ENCODE peak calls at places on chromosomes 13 and 19, in ten cellular contexts. One of them, this sample, is unnamed.

GRCh38 chr19:4976412-4977298 is 7.7 kb downstream of the KDM4B start:
- DNase-seq in nucleus accumbens: peak
- DNase-seq in prostate gland: peak
- DNase-seq in 8988T: peak
- DNase-seq in stimulated activated CD8-positive, alpha-beta memory T cell treated with anti-CD3 and anti-CD28 coated beads, Interleukin-7, amount 100 ng/mL, for 1 hour: no peak
- DNase-seq in EL: peak
- DNase-seq in HFF-Myc: peak
- DNase-seq in upper lobe of left lung: peak
- DNase-seq in smooth muscle cell of the brain vasculature: no peak
- DNase-seq in tibial nerve: peak
- DNase-seq in this sample: peak

GRCh38 chr13:113405481-113406300 is 41.8 kb upstream of the GRTP1 start:
- DNase-seq in tibial nerve: no peak
- DNase-seq in stimulated activated CD8-positive, alpha-beta memory T cell treated with anti-CD3 and anti-CD28 coated beads, Interleukin-7, amount 100 ng/mL, for 1 hour: no peak
- DNase-seq in smooth muscle cell of the brain vasculature: no peak
- DNase-seq in EL: no peak
- DNase-seq in HFF-Myc: no peak
- DNase-seq in 8988T: no peak
- DNase-seq in prostate gland: no peak
- DNase-seq in upper lobe of left lung: peak
- DNase-seq in nucleus accumbens: no peak
- DNase-seq in this sample: no peak

GRCh38 chr19:17755977-17756670 is 4.8 kb downstream of the FCHO1 start:
- DNase-seq in 8988T: peak
- DNase-seq in tibial nerve: no peak
- DNase-seq in prostate gland: no peak
- DNase-seq in stimulated activated CD8-positive, alpha-beta memory T cell treated with anti-CD3 and anti-CD28 coated beads, Interleukin-7, amount 100 ng/mL, for 1 hour: no peak
- DNase-seq in EL: peak
- DNase-seq in smooth muscle cell of the brain vasculature: no peak
- DNase-seq in nucleus accumbens: peak
- DNase-seq in HFF-Myc: no peak
- DNase-seq in upper lobe of left lung: no peak
- DNase-seq in this sample: no peak

GRCh38 chr19:13748169-13748884 is 16.0 kb upstream of the MRI1 start:
- DNase-seq in smooth muscle cell of the brain vasculature: no peak
- DNase-seq in nucleus accumbens: no peak
- DNase-seq in EL: peak
- DNase-seq in upper lobe of left lung: no peak
- DNase-seq in prostate gland: no peak
- DNase-seq in stimulated activated CD8-positive, alpha-beta memory T cell treated with anti-CD3 and anti-CD28 coated beads, Interleukin-7, amount 100 ng/mL, for 1 hour: no peak
- DNase-seq in tibial nerve: no peak
- DNase-seq in 8988T: no peak
- DNase-seq in HFF-Myc: no peak
- DNase-seq in this sample: no peak

GRCh38 chr13:102800145-102801041 is 1.5 kb downstream of the BIVM start:
- DNase-seq in smooth muscle cell of the brain vasculature: peak
- DNase-seq in nucleus accumbens: peak
- DNase-seq in HFF-Myc: peak
- DNase-seq in prostate gland: peak
- DNase-seq in EL: peak
- DNase-seq in stimulated activated CD8-positive, alpha-beta memory T cell treated with anti-CD3 and anti-CD28 coated beads, Interleukin-7, amount 100 ng/mL, for 1 hour: peak
- DNase-seq in 8988T: peak
- DNase-seq in tibial nerve: peak
- DNase-seq in upper lobe of left lung: peak
- DNase-seq in this sample: peak

GRCh38 chr13:76790519-76791289 is 95.5 kb downstream of the KCTD12 start:
- DNase-seq in tibial nerve: no peak
- DNase-seq in prostate gland: no peak
- DNase-seq in smooth muscle cell of the brain vasculature: no peak
- DNase-seq in HFF-Myc: no peak
- DNase-seq in EL: no peak
- DNase-seq in upper lobe of left lung: no peak
- DNase-seq in stimulated activated CD8-positive, alpha-beta memory T cell treated with anti-CD3 and anti-CD28 coated beads, Interleukin-7, amount 100 ng/mL, for 1 hour: no peak
- DNase-seq in 8988T: no peak
- DNase-seq in nucleus accumbens: no peak
- DNase-seq in this sample: peak

GRCh38 chr13:64369121-64369520 is 2861.0 kb downstream of the PCDH9 start:
- DNase-seq in nucleus accumbens: no peak
- DNase-seq in EL: peak
- DNase-seq in prostate gland: no peak
- DNase-seq in stimulated activated CD8-positive, alpha-beta memory T cell treated with anti-CD3 and anti-CD28 coated beads, Interleukin-7, amount 100 ng/mL, for 1 hour: no peak
- DNase-seq in 8988T: no peak
- DNase-seq in upper lobe of left lung: no peak
- DNase-seq in smooth muscle cell of the brain vasculature: no peak
- DNase-seq in HFF-Myc: no peak
- DNase-seq in tibial nerve: no peak
- DNase-seq in this sample: no peak

GRCh38 chr13:70523622-70524021 is 415.4 kb upstream of the KLHL1 start:
- DNase-seq in prostate gland: no peak
- DNase-seq in HFF-Myc: no peak
- DNase-seq in stimulated activated CD8-positive, alpha-beta memory T cell treated with anti-CD3 and anti-CD28 coated beads, Interleukin-7, amount 100 ng/mL, for 1 hour: no peak
- DNase-seq in upper lobe of left lung: no peak
- DNase-seq in tibial nerve: peak
- DNase-seq in EL: no peak
- DNase-seq in 8988T: no peak
- DNase-seq in nucleus accumbens: no peak
- DNase-seq in smooth muscle cell of the brain vasculature: no peak
- DNase-seq in this sample: peak

GRCh38 chr13:71852082-71852481 is 14.9 kb downstream of the DACH1 start:
- DNase-seq in HFF-Myc: no peak
- DNase-seq in nucleus accumbens: no peak
- DNase-seq in tibial nerve: no peak
- DNase-seq in stimulated activated CD8-positive, alpha-beta memory T cell treated with anti-CD3 and anti-CD28 coated beads, Interleukin-7, amount 100 ng/mL, for 1 hour: no peak
- DNase-seq in prostate gland: no peak
- DNase-seq in smooth muscle cell of the brain vasculature: no peak
- DNase-seq in upper lobe of left lung: no peak
- DNase-seq in 8988T: no peak
- DNase-seq in EL: no peak
- DNase-seq in this sample: no peak

GRCh38 chr19:43651758-43652545 is 12.3 kb upstream of the CADM4 start:
- DNase-seq in tibial nerve: peak
- DNase-seq in upper lobe of left lung: no peak
- DNase-seq in nucleus accumbens: peak
- DNase-seq in stimulated activated CD8-positive, alpha-beta memory T cell treated with anti-CD3 and anti-CD28 coated beads, Interleukin-7, amount 100 ng/mL, for 1 hour: no peak
- DNase-seq in EL: peak
- DNase-seq in 8988T: no peak
- DNase-seq in HFF-Myc: peak
- DNase-seq in smooth muscle cell of the brain vasculature: peak
- DNase-seq in prostate gland: peak
- DNase-seq in this sample: peak

GRCh38 chr13:24148414-24149305 is 11.9 kb upstream of the SPATA13 start:
- DNase-seq in 8988T: peak
- DNase-seq in stimulated activated CD8-positive, alpha-beta memory T cell treated with anti-CD3 and anti-CD28 coated beads, Interleukin-7, amount 100 ng/mL, for 1 hour: no peak
- DNase-seq in HFF-Myc: peak
- DNase-seq in upper lobe of left lung: no peak
- DNase-seq in tibial nerve: no peak
- DNase-seq in EL: peak
- DNase-seq in nucleus accumbens: no peak
- DNase-seq in smooth muscle cell of the brain vasculature: peak
- DNase-seq in prostate gland: peak
- DNase-seq in this sample: no peak

GRCh38 chr19:45391871-45392665 is 12.8 kb downstream of the PPP1R13L start:
- DNase-seq in prostate gland: no peak
- DNase-seq in nucleus accumbens: no peak
- DNase-seq in stimulated activated CD8-positive, alpha-beta memory T cell treated with anti-CD3 and anti-CD28 coated beads, Interleukin-7, amount 100 ng/mL, for 1 hour: no peak
- DNase-seq in EL: no peak
- DNase-seq in smooth muscle cell of the brain vasculature: no peak
- DNase-seq in tibial nerve: no peak
- DNase-seq in 8988T: no peak
- DNase-seq in upper lobe of left lung: peak
- DNase-seq in HFF-Myc: no peak
- DNase-seq in this sample: no peak

GRCh38 chr13:20489185-20489820 is 36.4 kb downstream of the CRYL1 start:
- DNase-seq in stimulated activated CD8-positive, alpha-beta memory T cell treated with anti-CD3 and anti-CD28 coated beads, Interleukin-7, amount 100 ng/mL, for 1 hour: no peak
- DNase-seq in prostate gland: peak
- DNase-seq in HFF-Myc: no peak
- DNase-seq in upper lobe of left lung: no peak
- DNase-seq in EL: no peak
- DNase-seq in nucleus accumbens: no peak
- DNase-seq in tibial nerve: peak
- DNase-seq in 8988T: peak
- DNase-seq in smooth muscle cell of the brain vasculature: no peak
- DNase-seq in this sample: no peak

GRCh38 chr19:49331616-49332055 is 3.6 kb upstream of the CD37 start:
- DNase-seq in tibial nerve: no peak
- DNase-seq in stimulated activated CD8-positive, alpha-beta memory T cell treated with anti-CD3 and anti-CD28 coated beads, Interleukin-7, amount 100 ng/mL, for 1 hour: no peak
- DNase-seq in upper lobe of left lung: no peak
- DNase-seq in smooth muscle cell of the brain vasculature: no peak
- DNase-seq in HFF-Myc: no peak
- DNase-seq in nucleus accumbens: peak
- DNase-seq in prostate gland: no peak
- DNase-seq in 8988T: no peak
- DNase-seq in EL: peak
- DNase-seq in this sample: no peak

GRCh38 chr13:30196025-30196424 is 111.3 kb downstream of the KATNAL1 start:
- DNase-seq in EL: peak
- DNase-seq in 8988T: no peak
- DNase-seq in HFF-Myc: no peak
- DNase-seq in smooth muscle cell of the brain vasculature: peak
- DNase-seq in stimulated activated CD8-positive, alpha-beta memory T cell treated with anti-CD3 and anti-CD28 coated beads, Interleukin-7, amount 100 ng/mL, for 1 hour: no peak
- DNase-seq in upper lobe of left lung: no peak
- DNase-seq in nucleus accumbens: no peak
- DNase-seq in prostate gland: no peak
- DNase-seq in tibial nerve: no peak
- DNase-seq in this sample: no peak

GRCh38 chr13:22077205-22077683 is 406.4 kb downstream of the FGF9 start:
- DNase-seq in tibial nerve: no peak
- DNase-seq in prostate gland: no peak
- DNase-seq in stimulated activated CD8-positive, alpha-beta memory T cell treated with anti-CD3 and anti-CD28 coated beads, Interleukin-7, amount 100 ng/mL, for 1 hour: no peak
- DNase-seq in upper lobe of left lung: no peak
- DNase-seq in nucleus accumbens: no peak
- DNase-seq in smooth muscle cell of the brain vasculature: no peak
- DNase-seq in EL: no peak
- DNase-seq in HFF-Myc: no peak
- DNase-seq in 8988T: no peak
- DNase-seq in this sample: no peak

GRCh38 chr13:104014803-104015645 is 948.8 kb upstream of the SLC10A2 start:
- DNase-seq in tibial nerve: no peak
- DNase-seq in upper lobe of left lung: no peak
- DNase-seq in smooth muscle cell of the brain vasculature: no peak
- DNase-seq in HFF-Myc: no peak
- DNase-seq in EL: no peak
- DNase-seq in stimulated activated CD8-positive, alpha-beta memory T cell treated with anti-CD3 and anti-CD28 coated beads, Interleukin-7, amount 100 ng/mL, for 1 hour: no peak
- DNase-seq in 8988T: no peak
- DNase-seq in nucleus accumbens: no peak
- DNase-seq in prostate gland: no peak
- DNase-seq in this sample: no peak

GRCh38 chr19:41930926-41931592 is 2.8 kb upstream of the ERFL start:
- DNase-seq in stimulated activated CD8-positive, alpha-beta memory T cell treated with anti-CD3 and anti-CD28 coated beads, Interleukin-7, amount 100 ng/mL, for 1 hour: no peak
- DNase-seq in upper lobe of left lung: peak
- DNase-seq in tibial nerve: no peak
- DNase-seq in EL: no peak
- DNase-seq in smooth muscle cell of the brain vasculature: no peak
- DNase-seq in prostate gland: no peak
- DNase-seq in nucleus accumbens: no peak
- DNase-seq in HFF-Myc: no peak
- DNase-seq in 8988T: no peak
- DNase-seq in this sample: no peak

GRCh38 chr13:44259045-44260042 is 114.3 kb upstream of the SERP2 start:
- DNase-seq in HFF-Myc: no peak
- DNase-seq in smooth muscle cell of the brain vasculature: no peak
- DNase-seq in tibial nerve: peak
- DNase-seq in 8988T: no peak
- DNase-seq in EL: peak
- DNase-seq in stimulated activated CD8-positive, alpha-beta memory T cell treated with anti-CD3 and anti-CD28 coated beads, Interleukin-7, amount 100 ng/mL, for 1 hour: peak
- DNase-seq in prostate gland: no peak
- DNase-seq in nucleus accumbens: peak
- DNase-seq in upper lobe of left lung: no peak
- DNase-seq in this sample: no peak

GRCh38 chr13:25468330-25469178 is 96.8 kb downstream of the ATP8A2 start:
- DNase-seq in smooth muscle cell of the brain vasculature: no peak
- DNase-seq in upper lobe of left lung: peak
- DNase-seq in stimulated activated CD8-positive, alpha-beta memory T cell treated with anti-CD3 and anti-CD28 coated beads, Interleukin-7, amount 100 ng/mL, for 1 hour: no peak
- DNase-seq in tibial nerve: no peak
- DNase-seq in EL: peak
- DNase-seq in HFF-Myc: no peak
- DNase-seq in prostate gland: no peak
- DNase-seq in 8988T: no peak
- DNase-seq in nucleus accumbens: no peak
- DNase-seq in this sample: no peak

This sample was measured in heart right ventricle.